ENCODE peak calls at places on chromosomes 1 and 21, in six cellular contexts. One of them, this sample, is unnamed. For H3K4me1, the result is how much of the 10 kb centered on the place peaks cover.

GRCh38 chr1:36729716-36730510 is 247.2 kb upstream of the CSF3R start:
- DNase-seq in fibroblast of lung: no peak
- DNase-seq in lung: no peak
- DNase-seq in tibial nerve: no peak
- DNase-seq in lower lobe of right lung: no peak
- DNase-seq in heart right ventricle: no peak
- DNase-seq in this sample: no peak

GRCh38 chr21:32900814-32901213 is 124.9 kb upstream of the OLIG2 start:
- DNase-seq in fibroblast of lung: no peak
- DNase-seq in lung: no peak
- DNase-seq in lower lobe of right lung: no peak
- DNase-seq in tibial nerve: no peak
- DNase-seq in heart right ventricle: no peak
- DNase-seq in this sample: no peak

GRCh38 chr1:20187103-20187812 is 940 bp upstream of the PLA2G2C start:
- DNase-seq in heart right ventricle: no peak
- DNase-seq in tibial nerve: no peak
- DNase-seq in lower lobe of right lung: peak
- DNase-seq in fibroblast of lung: no peak
- DNase-seq in lung: peak
- DNase-seq in this sample: no peak

GRCh38 chr1:205396972-205397616 is 24.8 kb downstream of the LEMD1 start:
- DNase-seq in tibial nerve: no peak
- DNase-seq in lower lobe of right lung: no peak
- DNase-seq in lung: no peak
- DNase-seq in heart right ventricle: peak
- DNase-seq in fibroblast of lung: peak
- DNase-seq in this sample: peak

GRCh38 chr1:221440658-221441057 is 301.2 kb downstream of the DUSP10 start:
- DNase-seq in tibial nerve: no peak
- DNase-seq in lower lobe of right lung: no peak
- DNase-seq in heart right ventricle: peak
- DNase-seq in lung: no peak
- DNase-seq in fibroblast of lung: peak
- DNase-seq in this sample: no peak

GRCh38 chr1:54361342-54361741 is 44.9 kb downstream of the SSBP3 start:
- DNase-seq in fibroblast of lung: no peak
- DNase-seq in heart right ventricle: no peak
- DNase-seq in lung: no peak
- DNase-seq in lower lobe of right lung: no peak
- DNase-seq in tibial nerve: no peak
- DNase-seq in this sample: peak

GRCh38 chr1:93735722-93736121 is 54.1 kb upstream of the BCAR3 start:
- DNase-seq in tibial nerve: no peak
- DNase-seq in fibroblast of lung: peak
- DNase-seq in lower lobe of right lung: no peak
- DNase-seq in heart right ventricle: no peak
- DNase-seq in lung: no peak
- DNase-seq in this sample: no peak

GRCh38 chr21:21019681-21020080 is 21.5 kb downstream of the NCAM2 start:
- DNase-seq in tibial nerve: no peak
- DNase-seq in lung: no peak
- DNase-seq in lower lobe of right lung: no peak
- DNase-seq in fibroblast of lung: no peak
- DNase-seq in heart right ventricle: no peak
- DNase-seq in this sample: no peak

GRCh38 chr1:168551688-168552087 is 7.9 kb upstream of the XCL2 start:
- DNase-seq in lower lobe of right lung: no peak
- DNase-seq in fibroblast of lung: no peak
- DNase-seq in lung: no peak
- DNase-seq in heart right ventricle: no peak
- DNase-seq in tibial nerve: no peak
- DNase-seq in this sample: no peak

GRCh38 chr21:15804247-15804985 is 74.6 kb downstream of the USP25 start:
- DNase-seq in fibroblast of lung: no peak
- DNase-seq in lower lobe of right lung: no peak
- DNase-seq in lung: no peak
- DNase-seq in heart right ventricle: no peak
- DNase-seq in tibial nerve: no peak
- DNase-seq in this sample: no peak

GRCh38 chr1:1989102-1989542 is 14.5 kb downstream of the CFAP74 start:
- DNase-seq in tibial nerve: no peak
- DNase-seq in lung: no peak
- DNase-seq in lower lobe of right lung: no peak
- DNase-seq in heart right ventricle: peak
- DNase-seq in fibroblast of lung: peak
- DNase-seq in this sample: peak

GRCh38 chr1:220368352-220369265 is 96.4 kb upstream of the RAB3GAP2 start:
- DNase-seq in lower lobe of right lung: no peak
- DNase-seq in tibial nerve: no peak
- DNase-seq in heart right ventricle: peak
- DNase-seq in fibroblast of lung: peak
- DNase-seq in lung: no peak
- DNase-seq in this sample: no peak

GRCh38 chr1:2999571-2999970 is 21.7 kb upstream of the ACTRT2 start:
- DNase-seq in lower lobe of right lung: no peak
- DNase-seq in tibial nerve: no peak
- DNase-seq in lung: no peak
- DNase-seq in heart right ventricle: no peak
- DNase-seq in fibroblast of lung: no peak
- DNase-seq in this sample: no peak

GRCh38 chr1:61268546-61269243 is 186.3 kb downstream of the NFIA start:
- DNase-seq in lower lobe of right lung: no peak
- DNase-seq in tibial nerve: no peak
- DNase-seq in heart right ventricle: no peak
- DNase-seq in fibroblast of lung: no peak
- DNase-seq in lung: no peak
- DNase-seq in this sample: no peak

GRCh38 chr1:233357595-233358446 is 30.3 kb downstream of the MAP3K21 start:
- DNase-seq in fibroblast of lung: no peak
- DNase-seq in heart right ventricle: no peak
- DNase-seq in tibial nerve: no peak
- DNase-seq in lung: no peak
- DNase-seq in lower lobe of right lung: no peak
- DNase-seq in this sample: no peak

GRCh38 chr1:173473599-173474011 is 3.5 kb upstream of the PRDX6 start:
- DNase-seq in fibroblast of lung: peak
- DNase-seq in tibial nerve: no peak
- DNase-seq in lung: no peak
- DNase-seq in lower lobe of right lung: no peak
- DNase-seq in heart right ventricle: no peak
- DNase-seq in this sample: no peak

GRCh38 chr1:23793018-23793781 is 2.3 kb downstream of the LYPLA2 start:
- DNase-seq in lower lobe of right lung: peak
- DNase-seq in fibroblast of lung: peak
- DNase-seq in lung: peak
- DNase-seq in heart right ventricle: peak
- DNase-seq in tibial nerve: no peak
- DNase-seq in this sample: no peak

GRCh38 chr1:43367904-43368645 is at the start of gene ELOVL1:
- DNase-seq in fibroblast of lung: peak
- DNase-seq in lung: peak
- DNase-seq in heart right ventricle: peak
- DNase-seq in tibial nerve: peak
- DNase-seq in lower lobe of right lung: peak
- DNase-seq in this sample: peak

GRCh38 chr1:203178083-203178482 is 2.5 kb upstream of the MYBPH start:
- DNase-seq in lower lobe of right lung: no peak
- DNase-seq in fibroblast of lung: no peak
- DNase-seq in heart right ventricle: no peak
- DNase-seq in tibial nerve: no peak
- DNase-seq in lung: no peak
- DNase-seq in this sample: no peak

GRCh38 chr1:24177161-24177560 is 9.9 kb downstream of the IFNLR1 start:
- DNase-seq in heart right ventricle: no peak
- DNase-seq in fibroblast of lung: no peak
- DNase-seq in lung: no peak
- DNase-seq in tibial nerve: no peak
- DNase-seq in lower lobe of right lung: no peak
- DNase-seq in this sample: no peak

GRCh38 chr1:37723390-37724078 is 31.2 kb downstream of the CDCA8 start:
- DNase-seq in heart right ventricle: no peak
- DNase-seq in fibroblast of lung: no peak
- DNase-seq in lower lobe of right lung: no peak
- DNase-seq in tibial nerve: no peak
- DNase-seq in lung: no peak
- DNase-seq in this sample: no peak

GRCh38 chr1:178098262-178098661 is 4.4 kb downstream of the RASAL2 start:
- DNase-seq in fibroblast of lung: peak
- DNase-seq in lower lobe of right lung: no peak
- DNase-seq in tibial nerve: no peak
- DNase-seq in lung: no peak
- DNase-seq in heart right ventricle: no peak
- DNase-seq in this sample: no peak

GRCh38 chr1:240602189-240602588 is 9.8 kb downstream of the GREM2 start:
- DNase-seq in fibroblast of lung: peak
- DNase-seq in tibial nerve: no peak
- DNase-seq in heart right ventricle: no peak
- DNase-seq in lung: no peak
- DNase-seq in lower lobe of right lung: no peak
- DNase-seq in this sample: no peak

GRCh38 chr21:41368361-41369104 is 6.7 kb downstream of the MX2 start:
- DNase-seq in lung: no peak
- DNase-seq in lower lobe of right lung: no peak
- DNase-seq in tibial nerve: no peak
- DNase-seq in heart right ventricle: no peak
- DNase-seq in fibroblast of lung: no peak
- DNase-seq in this sample: no peak

GRCh38 chr1:227487606-227488005 is 75.8 kb upstream of the ZNF678 start:
- DNase-seq in fibroblast of lung: no peak
- DNase-seq in heart right ventricle: no peak
- DNase-seq in lung: no peak
- DNase-seq in lower lobe of right lung: no peak
- DNase-seq in tibial nerve: no peak
- DNase-seq in this sample: no peak
- H3K4me1 ChIP-seq in fibroblast of lung: under half
- H3K4me1 ChIP-seq in heart right ventricle: under half
- H3K4me1 ChIP-seq in lung: under half
- H3K4me1 ChIP-seq in lower lobe of right lung: under half
- H3K4me1 ChIP-seq in tibial nerve: under half
- H3K4me1 ChIP-seq in this sample: under half

DNA sequence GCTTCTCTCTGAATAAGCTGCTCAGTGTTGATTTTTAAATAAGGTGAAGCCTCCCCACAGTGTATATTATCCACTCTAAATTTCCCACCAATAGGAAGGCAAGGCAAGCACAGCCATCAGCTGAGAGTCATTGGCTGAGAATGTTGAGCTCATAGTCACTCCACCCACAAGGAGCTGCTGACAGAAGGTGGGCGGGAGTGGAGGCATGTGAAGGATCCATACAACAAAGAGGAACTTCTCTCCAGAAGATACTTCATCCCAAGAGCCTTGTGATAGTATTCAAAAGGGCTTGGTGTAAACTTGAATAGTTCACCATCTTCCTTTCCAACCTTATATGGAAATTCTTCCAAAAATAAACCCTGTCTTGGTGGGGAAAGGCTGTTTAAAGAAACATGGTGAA is 42.8 kb downstream of the SAMD13 start:
- DNase-seq in lung: no peak
- DNase-seq in tibial nerve: no peak
- DNase-seq in lower lobe of right lung: peak
- DNase-seq in heart right ventricle: no peak
- DNase-seq in fibroblast of lung: peak
- DNase-seq in this sample: no peak
- H3K27ac ChIP-seq in lung: no peak
- H3K27ac ChIP-seq in tibial nerve: no peak
- H3K27ac ChIP-seq in lower lobe of right lung: no peak
- H3K27ac ChIP-seq in heart right ventricle: no peak
- H3K27ac ChIP-seq in fibroblast of lung: no peak
- H3K27ac ChIP-seq in this sample: no peak

GRCh38 chr1:222757673-222758268 is 20.8 kb downstream of the FAM177B start:
- DNase-seq in lower lobe of right lung: no peak
- DNase-seq in lung: no peak
- DNase-seq in heart right ventricle: no peak
- DNase-seq in fibroblast of lung: peak
- DNase-seq in tibial nerve: no peak
- DNase-seq in this sample: no peak

GRCh38 chr1:222750651-222751050 is 13.6 kb downstream of the FAM177B start:
- DNase-seq in lower lobe of right lung: no peak
- DNase-seq in fibroblast of lung: no peak
- DNase-seq in heart right ventricle: no peak
- DNase-seq in tibial nerve: no peak
- DNase-seq in lung: no peak
- DNase-seq in this sample: no peak

GRCh38 chr1:222749927-222750326 is 12.9 kb downstream of the FAM177B start:
- DNase-seq in lung: no peak
- DNase-seq in tibial nerve: no peak
- DNase-seq in lower lobe of right lung: no peak
- DNase-seq in fibroblast of lung: no peak
- DNase-seq in heart right ventricle: no peak
- DNase-seq in this sample: no peak

DNA sequence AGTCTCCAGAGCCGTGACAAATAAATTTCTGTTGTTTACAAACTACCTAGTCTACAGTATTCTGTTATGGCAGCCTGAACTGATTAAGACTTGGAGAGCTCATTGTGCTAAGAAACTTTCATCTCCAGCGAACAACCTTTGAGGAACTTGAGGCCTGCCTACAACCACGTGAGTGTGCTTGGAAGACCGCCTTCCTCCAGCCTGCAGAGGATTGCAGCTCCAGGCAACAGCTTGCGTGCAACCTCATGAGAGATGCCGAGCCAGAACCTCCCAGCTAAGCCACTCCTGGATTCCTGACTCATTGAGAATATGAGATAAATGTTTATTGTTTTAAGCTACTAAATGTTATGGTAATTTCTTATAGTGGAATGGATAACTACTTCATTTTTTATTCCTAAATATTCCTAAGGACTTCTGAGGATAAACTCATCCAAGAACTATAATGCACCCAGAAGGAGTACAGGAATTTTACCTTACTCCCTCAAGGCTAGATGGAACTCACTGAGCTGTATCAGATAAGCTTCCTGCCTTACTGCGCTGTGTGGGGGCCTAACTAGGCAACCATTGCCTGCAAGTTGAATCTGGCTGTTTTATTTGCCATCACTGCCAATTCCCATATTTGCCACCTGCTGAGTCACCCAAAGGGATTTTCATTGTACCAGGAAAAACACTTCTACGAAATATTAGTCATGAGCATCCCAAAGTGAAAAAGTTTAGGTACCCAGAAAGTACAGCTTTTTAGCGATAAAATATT is 17.6 kb downstream of the FAM177B start:
- DNase-seq in heart right ventricle: peak
- DNase-seq in tibial nerve: peak
- DNase-seq in lung: no peak
- DNase-seq in lower lobe of right lung: peak
- DNase-seq in fibroblast of lung: peak
- DNase-seq in this sample: peak
- H3K4me3 ChIP-seq in heart right ventricle: no peak
- H3K4me3 ChIP-seq in tibial nerve: no peak
- H3K4me3 ChIP-seq in lung: no peak
- H3K4me3 ChIP-seq in lower lobe of right lung: no peak
- H3K4me3 ChIP-seq in fibroblast of lung: no peak
- H3K4me3 ChIP-seq in this sample: no peak

DNA sequence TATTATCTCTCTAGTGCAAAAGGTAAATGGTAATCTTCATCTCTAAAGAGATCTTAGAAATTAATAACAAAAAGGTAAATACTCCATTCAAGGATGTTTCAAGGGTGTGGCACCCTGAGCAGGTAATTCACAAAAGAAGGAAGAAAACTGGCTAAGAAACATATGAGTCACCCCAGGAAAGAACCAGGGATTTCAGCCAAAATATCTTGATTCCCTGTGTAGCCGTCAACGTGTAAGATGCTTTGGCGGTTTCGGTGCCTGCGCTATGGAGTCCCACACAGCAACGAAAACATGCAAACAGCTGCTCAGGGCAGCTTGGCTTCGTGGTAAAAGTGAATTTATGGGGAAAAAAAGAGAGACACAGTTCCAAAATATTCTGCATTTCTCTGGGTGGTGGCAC is 3.7 kb downstream of the ITGB2 start:
- DNase-seq in heart right ventricle: no peak
- DNase-seq in fibroblast of lung: no peak
- DNase-seq in lung: no peak
- DNase-seq in lower lobe of right lung: no peak
- DNase-seq in tibial nerve: no peak
- DNase-seq in this sample: no peak
- H3K4me1 ChIP-seq in heart right ventricle: under half
- H3K4me1 ChIP-seq in fibroblast of lung: under half
- H3K4me1 ChIP-seq in lung: under half
- H3K4me1 ChIP-seq in lower lobe of right lung: half or more
- H3K4me1 ChIP-seq in tibial nerve: under half
- H3K4me1 ChIP-seq in this sample: under half

This sample was measured in testis.